ENCODE peak calls at places on chromosomes 3 and 15, in four cellular contexts. One of them, this sample, is unnamed.

GRCh38 chr15:41154412-41154811 is 38.3 kb upstream of the INO80 start:
- DNase-seq in hepatic stellate cell: peak; percentile 35
- DNase-seq in MM.1S: no peak
- DNase-seq in pons: no peak
- DNase-seq in this sample: no peak

GRCh38 chr15:72599855-72600464 is 54.5 kb upstream of the GOLGA6B start:
- DNase-seq in pons: peak; percentile 46
- DNase-seq in hepatic stellate cell: peak; percentile 56
- DNase-seq in MM.1S: peak; percentile 59
- DNase-seq in this sample: peak; percentile 48

GRCh38 chr15:33766329-33766728 is 202.0 kb upstream of the CHRM5 start:
- DNase-seq in MM.1S: no peak
- DNase-seq in hepatic stellate cell: no peak
- DNase-seq in pons: no peak
- DNase-seq in this sample: no peak

GRCh38 chr3:150348500-150348899 is 59.6 kb upstream of the TSC22D2 start:
- DNase-seq in pons: peak; percentile 19
- DNase-seq in MM.1S: no peak
- DNase-seq in hepatic stellate cell: peak; percentile 61
- DNase-seq in this sample: no peak

GRCh38 chr15:70826634-70827033 is 27.3 kb downstream of the LARP6 start:
- DNase-seq in hepatic stellate cell: peak; percentile 80
- DNase-seq in pons: no peak
- DNase-seq in MM.1S: no peak
- DNase-seq in this sample: no peak

GRCh38 chr15:74036271-74037170 is 42.0 kb downstream of the PML start:
- DNase-seq in MM.1S: no peak
- DNase-seq in hepatic stellate cell: peak; percentile 82
- DNase-seq in pons: peak; percentile 21
- DNase-seq in this sample: peak; percentile 47

GRCh38 chr15:29043731-29044485 is 158.1 kb downstream of the APBA2 start:
- DNase-seq in pons: peak; percentile 97
- DNase-seq in MM.1S: no peak
- DNase-seq in hepatic stellate cell: no peak
- DNase-seq in this sample: peak; percentile 71

GRCh38 chr3:27681249-27681748 is 40.8 kb downstream of the EOMES start:
- DNase-seq in hepatic stellate cell: peak; percentile 55
- DNase-seq in pons: peak; percentile 82
- DNase-seq in MM.1S: peak; percentile 71
- DNase-seq in this sample: peak; percentile 50

GRCh38 chr3:25289663-25290062 is 138.4 kb upstream of the RARB start:
- DNase-seq in hepatic stellate cell: no peak
- DNase-seq in pons: no peak
- DNase-seq in MM.1S: no peak
- DNase-seq in this sample: no peak

GRCh38 chr3:154304936-154305335 is 19.4 kb downstream of the DHX36 start:
- DNase-seq in pons: no peak
- DNase-seq in MM.1S: no peak
- DNase-seq in hepatic stellate cell: no peak
- DNase-seq in this sample: no peak

GRCh38 chr15:91499774-91500383 is 353.6 kb upstream of the SLCO3A1 start:
- DNase-seq in hepatic stellate cell: no peak
- DNase-seq in MM.1S: no peak
- DNase-seq in pons: no peak
- DNase-seq in this sample: no peak

GRCh38 chr15:35305031-35305555 is 220.0 kb upstream of the NANOGP8 start:
- DNase-seq in MM.1S: no peak
- DNase-seq in pons: no peak
- DNase-seq in hepatic stellate cell: no peak
- DNase-seq in this sample: no peak

GRCh38 chr3:159766563-159767185 is 222.0 kb upstream of the IL12A start:
- DNase-seq in pons: peak; percentile 88
- DNase-seq in MM.1S: peak; percentile 26
- DNase-seq in hepatic stellate cell: peak; percentile 53
- DNase-seq in this sample: no peak